ENCODE peak calls at places on chromosome 13, in four cellular contexts. O is BE2C, I is stomach, Q is Calu3. G is an unnamed sample.

GRCh38 chr13:93472897-93473296 is 246.3 kb downstream of the GPC6 start:
- DNase-seq in I (no peak), Q (no peak), O (no peak), G (no peak)

GRCh38 chr13:110649551-110649950 is 34.2 kb downstream of the NAXD start:
- DNase-seq in O (no peak), I (no peak), Q (no peak), G (no peak)

GRCh38 chr13:100495455-100495854 is 93.1 kb downstream of the GGACT start:
- DNase-seq in I (no peak), O (no peak), Q (no peak), G (no peak)

GRCh38 chr13:23449386-23450162 is 16.1 kb upstream of the SACS start:
- DNase-seq in Q (no peak), I (no peak), O (no peak), G (no peak)

GRCh38 chr13:44148159-44148929 is 225.3 kb upstream of the SERP2 start:
- DNase-seq in I (no peak), Q (no peak), O (no peak), G (no peak)

GRCh38 chr13:99426426-99426825 is 74.8 kb upstream of the TM9SF2 start:
- DNase-seq in O (no peak), Q (no peak), I (no peak), G (no peak)

GRCh38 chr13:41365636-41366035 is 54.6 kb downstream of the NAA16 start:
- DNase-seq in I (no peak), Q (no peak), O (no peak), G (no peak)

GRCh38 chr13:43838909-43839308 is 40.6 kb downstream of the CCDC122 start:
- DNase-seq in I (no peak), O (no peak), Q (no peak), G (no peak)

GRCh38 chr13:65990684-65991083 is 1239.5 kb downstream of the PCDH9 start:
- DNase-seq in O (no peak), I (no peak), Q (no peak), G (no peak)

GRCh38 chr13:65985632-65986031 is 1244.5 kb downstream of the PCDH9 start:
- DNase-seq in Q (no peak), O (peak; percentile 25), I (no peak), G (no peak)
- TF ChIP-seq CTCF in Q (no peak), O (peak; percentile 36), I (no peak), G (no peak)

GRCh38 chr13:80050252-80050651 is 290.7 kb downstream of the SPRY2 start:
- DNase-seq in Q (no peak), I (no peak), O (no peak), G (no peak)
- TF ChIP-seq CTCF in Q (no peak), I (no peak), O (no peak), G (no peak)

GRCh38 chr13:28658796-28659610 is at the start of gene POMP:
- DNase-seq in O (peak; percentile 97), I (peak; percentile 93), Q (peak; percentile 84), G (peak; percentile 91)
- TF ChIP-seq CTCF in O (no peak), I (no peak), Q (no peak), G (no peak)

GRCh38 chr13:59391696-59392095 is 772.0 kb downstream of the DIAPH3 start:
- DNase-seq in O (peak; percentile 73), I (peak; percentile 42), Q (peak; percentile 39), G (no peak)
- TF ChIP-seq CTCF in O (peak; percentile 97), I (no peak), Q (no peak), G (peak; percentile 68)

GRCh38 chr13:77503398-77503797 is 32.1 kb upstream of the SCEL start:
- DNase-seq in O (no peak), I (no peak), Q (no peak), G (no peak)

GRCh38 chr13:77507931-77508776 is 27.4 kb upstream of the SCEL start:
- DNase-seq in Q (peak; percentile 21), O (peak; percentile 33), I (no peak), G (no peak)

GRCh38 chr13:77509221-77509620 is 26.3 kb upstream of the SCEL start:
- DNase-seq in Q (no peak), O (no peak), I (no peak), G (no peak)

GRCh38 chr13:77510156-77510555 is 25.4 kb upstream of the SCEL start:
- DNase-seq in I (no peak), O (no peak), Q (no peak), G (no peak)

GRCh38 chr13:77506874-77507273 is 28.6 kb upstream of the SCEL start:
- DNase-seq in I (no peak), Q (no peak), O (no peak), G (no peak)
- TF ChIP-seq CTCF in I (no peak), Q (no peak), O (peak; percentile 13), G (no peak)